ENCODE peak calls at places on chromosomes 2 and 18, in seven cellular contexts. G is lower leg skin, D is neural crest cell, B is fibroblast of lung, P is bronchial epithelial cell, Z is GM20000, Q is IMR-90. T is an unnamed sample.

GRCh38 chr2:238910751-238911351 is 63.0 kb downstream of the TWIST2 start:
- DNase-seq in Q (no peak), B (no peak), P (peak), Z (no peak), D (no peak), G (no peak), T (no peak)

GRCh38 chr2:64380853-64381527 is 73.0 kb upstream of the LGALSL start:
- DNase-seq in Z (no peak), Q (no peak), P (no peak), G (no peak), D (no peak), B (no peak), T (no peak)

GRCh38 chr2:188345439-188345838 is 53.8 kb downstream of the GULP1 start:
- DNase-seq in Z (no peak), D (no peak), Q (peak), P (no peak), B (peak), G (no peak), T (no peak)

GRCh38 chr2:180730976-180731375 is 249.4 kb upstream of the UBE2E3 start:
- DNase-seq in Q (peak), D (no peak), G (no peak), B (peak), Z (no peak), P (peak), T (no peak)

GRCh38 chr2:2850891-2851290 is 519.8 kb upstream of the MYT1L start:
- DNase-seq in Z (no peak), P (no peak), B (no peak), Q (no peak), G (no peak), D (no peak), T (no peak)

GRCh38 chr18:35117951-35118411 is 76.8 kb downstream of the MAPRE2 start:
- DNase-seq in D (no peak), G (no peak), P (no peak), Q (peak), B (peak), Z (no peak), T (no peak)

GRCh38 chr2:61380120-61380881 is 90.6 kb downstream of the USP34 start:
- DNase-seq in D (no peak), P (no peak), G (no peak), Q (peak), B (no peak), Z (no peak), T (no peak)

GRCh38 chr2:39494784-39495251 is 57.7 kb upstream of the MAP4K3 start:
- DNase-seq in B (peak), Z (peak), G (no peak), D (no peak), P (peak), Q (peak), T (peak)

GRCh38 chr2:23523651-23524260 is 138.8 kb downstream of the KLHL29 start:
- DNase-seq in D (no peak), Q (peak), P (peak), B (peak), Z (no peak), G (no peak), T (no peak)

GRCh38 chr2:37871453-37872191 is 53.5 kb upstream of the RMDN2 start:
- DNase-seq in D (no peak), P (peak), Z (peak), Q (peak), G (no peak), B (peak), T (no peak)

GRCh38 chr18:63850010-63850409 is 37.5 kb upstream of the SERPINB2 start:
- DNase-seq in P (peak), Q (peak), Z (peak), D (peak), B (no peak), G (no peak), T (peak)

GRCh38 chr2:85712849-85713612 is 18.9 kb downstream of the GNLY start:
- DNase-seq in D (no peak), Q (peak), G (peak), Z (no peak), P (peak), B (peak), T (no peak)

GRCh38 chr2:74499940-74500577 is 656 bp upstream of the LBX2 start:
- DNase-seq in Q (no peak), G (no peak), D (no peak), B (no peak), Z (no peak), P (no peak), T (no peak)

GRCh38 chr2:46136953-46137352 is 160.3 kb upstream of the EPAS1 start:
- DNase-seq in P (no peak), G (no peak), B (no peak), Z (no peak), Q (no peak), D (no peak), T (no peak)

GRCh38 chr2:203900298-203900697 is 32.7 kb downstream of the CTLA4 start:
- DNase-seq in D (no peak), Q (no peak), G (no peak), Z (no peak), P (no peak), B (peak), T (no peak)

GRCh38 chr2:15074319-15074718 is 441.8 kb downstream of the LRATD1 start:
- DNase-seq in Q (no peak), D (no peak), G (no peak), P (no peak), Z (no peak), B (no peak), T (no peak)

DNA sequence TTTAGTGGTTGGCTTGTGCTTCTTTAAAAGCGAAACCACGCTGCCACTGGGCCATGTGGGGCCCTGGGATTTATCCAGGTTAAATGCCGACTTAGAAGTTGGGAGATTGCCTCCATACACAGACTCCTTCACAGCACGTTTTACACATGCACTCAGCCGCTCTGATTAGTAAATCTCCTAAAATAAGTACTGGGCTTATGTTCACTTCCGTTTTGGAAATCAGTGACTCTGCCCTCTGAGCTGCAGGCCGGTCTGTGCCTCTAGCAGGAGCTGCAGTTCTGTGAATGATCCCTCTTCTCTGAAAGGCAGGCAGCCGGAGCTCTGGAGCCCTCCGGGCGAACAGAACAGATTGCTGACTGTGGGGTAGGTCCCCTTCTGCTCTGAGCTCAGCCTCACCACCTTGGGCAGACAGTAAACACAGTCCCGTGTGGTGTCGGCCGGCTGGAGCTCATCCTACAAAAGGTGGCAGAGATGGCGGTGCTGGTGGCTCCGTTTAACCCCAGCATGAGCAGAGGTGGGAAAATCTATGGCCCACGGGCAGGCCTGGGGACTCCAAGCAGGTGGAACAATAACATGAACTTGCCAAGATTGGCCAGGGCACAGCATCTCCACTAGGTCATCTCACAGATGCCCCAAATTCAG is 9.8 kb upstream of the RAB17 start:
- DNase-seq in D (no peak), B (peak), Z (no peak), G (peak), Q (peak), P (no peak), T (no peak)
- TF ChIP-seq CTCF in D (no peak), B (peak), Z (no peak), G (no peak), Q (peak), P (no peak), T (no peak)

DNA sequence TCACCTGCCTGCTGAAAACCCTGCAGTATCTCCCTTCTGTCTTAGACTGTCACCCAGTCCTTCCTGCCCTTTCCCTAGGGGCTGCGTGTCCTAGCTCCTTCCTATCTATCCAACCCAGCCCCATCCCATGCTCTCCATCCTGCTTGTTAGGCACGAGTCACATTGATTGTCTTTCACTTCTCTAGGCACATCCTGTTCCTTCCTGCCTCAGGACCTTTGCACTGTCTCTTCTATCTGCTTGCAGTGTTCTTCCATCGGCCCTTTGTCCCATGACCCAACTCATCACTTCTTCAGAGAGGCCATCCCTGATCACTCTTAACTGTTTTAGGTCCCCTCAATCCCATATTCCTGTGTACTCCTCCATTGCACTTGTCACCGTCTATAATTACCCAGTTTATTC is 50.4 kb downstream of the MERTK start:
- DNase-seq in D (no peak), B (no peak), G (no peak), P (no peak), Z (no peak), Q (no peak), T (no peak)
- TF ChIP-seq CTCF in D (no peak), B (no peak), G (no peak), P (no peak), Z (no peak), Q (no peak), T (no peak)

DNA sequence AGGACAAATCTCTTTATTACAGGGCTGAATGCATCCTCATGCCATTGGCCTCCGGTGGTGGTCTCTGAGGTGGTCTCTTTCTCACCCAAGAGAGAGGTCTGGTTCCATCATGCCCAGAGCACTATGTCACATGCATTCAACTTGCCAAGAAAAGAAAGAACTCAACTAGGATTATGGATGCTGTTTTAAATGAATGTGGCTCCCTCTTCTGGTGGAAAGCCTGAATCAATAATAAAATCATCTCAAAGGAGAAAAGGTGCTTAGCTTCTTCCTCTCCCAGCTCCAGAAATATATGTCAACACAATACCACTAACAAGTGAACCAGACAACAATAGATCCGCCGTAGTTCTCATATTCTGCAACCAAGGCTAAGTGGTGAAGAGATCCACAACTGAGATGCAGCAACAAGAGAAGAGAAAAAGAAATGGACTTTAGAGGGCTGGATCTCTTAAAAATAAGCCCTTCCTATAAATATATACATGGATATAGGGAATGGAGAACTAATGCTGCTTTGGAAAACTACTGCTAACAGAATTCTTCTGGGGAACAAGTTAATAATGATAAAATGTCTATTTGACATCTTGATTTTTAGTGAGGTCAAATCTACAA is 396.8 kb downstream of the NCKAP5 start:
- DNase-seq in B (peak), G (peak), P (peak), Z (peak), Q (peak), D (peak), T (no peak)
- TF ChIP-seq CTCF in B (peak), G (no peak), P (peak), Z (peak), Q (peak), D (peak), T (peak)

GRCh38 chr2:219228026-219228744 is 1.3 kb downstream of the ATG9A start:
- DNase-seq in D (no peak), Q (no peak), Z (peak), P (no peak), G (no peak), B (no peak), T (no peak)

GRCh38 chr2:219223831-219224610 is 5.3 kb upstream of the ABCB6 start:
- DNase-seq in Z (no peak), B (no peak), Q (no peak), P (no peak), G (no peak), D (no peak), T (no peak)

GRCh38 chr2:219221956-219222518 is 3.3 kb upstream of the ABCB6 start:
- DNase-seq in B (no peak), D (no peak), Z (no peak), G (no peak), P (no peak), Q (no peak), T (no peak)

GRCh38 chr2:219228745-219229374 is 576 bp downstream of the ATG9A start:
- DNase-seq in P (no peak), G (no peak), Q (no peak), Z (no peak), B (no peak), D (no peak), T (no peak)

GRCh38 chr2:219225350-219225749 is 4.1 kb downstream of the ATG9A start:
- DNase-seq in Q (no peak), G (no peak), Z (no peak), B (no peak), P (no peak), D (no peak), T (no peak)
- TF ChIP-seq CTCF in Q (no peak), G (no peak), Z (no peak), B (no peak), P (no peak), D (no peak), T (no peak)

GRCh38 chr18:3931542-3932112 is 481.7 kb downstream of the TGIF1 start:
- DNase-seq in D (no peak), G (no peak), P (no peak), B (peak), Z (no peak), Q (peak), T (no peak)
- TF ChIP-seq CTCF in D (no peak), G (no peak), P (no peak), B (no peak), Z (no peak), Q (no peak), T (no peak)

GRCh38 chr2:218318241-218318640 is 25.9 kb upstream of the TMBIM1 start:
- DNase-seq in G (no peak), P (no peak), D (no peak), Q (no peak), B (no peak), Z (no peak), T (no peak)
- TF ChIP-seq CTCF in G (no peak), P (no peak), D (no peak), Q (no peak), B (no peak), Z (no peak), T (no peak)

DNA sequence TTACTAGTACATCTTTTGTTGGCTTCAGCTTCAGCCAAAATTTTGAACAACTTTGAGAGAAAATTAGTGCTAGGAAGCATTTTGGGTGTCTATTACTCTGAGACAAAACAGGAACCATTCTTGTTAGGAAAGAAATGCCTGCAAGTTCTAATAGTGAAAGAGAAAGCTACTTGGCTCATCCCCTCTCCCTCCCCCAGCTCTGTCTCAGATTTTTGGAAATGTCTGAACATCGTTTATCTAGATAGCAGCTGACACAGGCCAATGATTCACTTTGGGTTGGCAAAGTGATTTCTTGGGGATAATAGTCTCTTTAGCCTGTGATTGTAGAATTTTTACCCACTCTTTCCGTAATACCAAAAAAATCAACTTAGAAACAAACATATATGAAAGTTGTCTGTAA is 42.3 kb upstream of the PTPRM start:
- DNase-seq in D (no peak), P (no peak), G (no peak), Q (no peak), Z (no peak), B (no peak), T (no peak)
- TF ChIP-seq CTCF in D (no peak), P (no peak), G (no peak), Q (no peak), Z (no peak), B (no peak), T (no peak)

T was measured in activated CD8-positive, alpha-beta T cell treated with anti-CD3 and anti-CD28 coated beads for 36 hours.